ENCODE peak calls at places on chromosomes 16 and 17, in ten cellular contexts. One of them, this sample, is unnamed.

GRCh38 chr17:18037482-18037881 is 1.5 kb downstream of the ATPAF2 start:
- DNase-seq in uterus: no peak
- DNase-seq in heart left ventricle: no peak
- DNase-seq in A549: no peak
- DNase-seq in stomach: no peak
- DNase-seq in esophagus muscularis mucosa: no peak
- DNase-seq in transverse colon: no peak
- DNase-seq in GM12878: no peak
- DNase-seq in IMR-90: no peak
- DNase-seq in esophagus squamous epithelium: no peak
- DNase-seq in this sample: no peak

GRCh38 chr17:35084987-35085386 is 21.5 kb upstream of the RFFL start:
- DNase-seq in uterus: no peak
- DNase-seq in heart left ventricle: no peak
- DNase-seq in A549: peak; percentile 90
- DNase-seq in stomach: no peak
- DNase-seq in esophagus muscularis mucosa: no peak
- DNase-seq in transverse colon: peak; percentile 21
- DNase-seq in GM12878: no peak
- DNase-seq in IMR-90: peak; percentile 72
- DNase-seq in esophagus squamous epithelium: no peak
- DNase-seq in this sample: no peak

GRCh38 chr17:76732734-76733617 is 4.2 kb downstream of the SRSF2 start:
- DNase-seq in uterus: no peak
- DNase-seq in heart left ventricle: no peak
- DNase-seq in A549: no peak
- DNase-seq in stomach: no peak
- DNase-seq in esophagus muscularis mucosa: no peak
- DNase-seq in transverse colon: no peak
- DNase-seq in GM12878: no peak
- DNase-seq in IMR-90: no peak
- DNase-seq in esophagus squamous epithelium: no peak
- DNase-seq in this sample: no peak

GRCh38 chr17:29444589-29444988 is 54.4 kb downstream of the TAOK1 start:
- DNase-seq in uterus: no peak
- DNase-seq in heart left ventricle: no peak
- DNase-seq in A549: no peak
- DNase-seq in stomach: no peak
- DNase-seq in esophagus muscularis mucosa: no peak
- DNase-seq in transverse colon: no peak
- DNase-seq in GM12878: no peak
- DNase-seq in IMR-90: peak; percentile 75
- DNase-seq in esophagus squamous epithelium: no peak
- DNase-seq in this sample: no peak

GRCh38 chr17:80917716-80918560 is 73.7 kb upstream of the CHMP6 start:
- DNase-seq in uterus: no peak
- DNase-seq in heart left ventricle: no peak
- DNase-seq in A549: no peak
- DNase-seq in stomach: no peak
- DNase-seq in esophagus muscularis mucosa: no peak
- DNase-seq in transverse colon: no peak
- DNase-seq in GM12878: no peak
- DNase-seq in IMR-90: no peak
- DNase-seq in esophagus squamous epithelium: no peak
- DNase-seq in this sample: peak; percentile 31

GRCh38 chr17:35082073-35082657 is 18.7 kb upstream of the RFFL start:
- DNase-seq in uterus: no peak
- DNase-seq in heart left ventricle: no peak
- DNase-seq in A549: no peak
- DNase-seq in stomach: no peak
- DNase-seq in esophagus muscularis mucosa: no peak
- DNase-seq in transverse colon: no peak
- DNase-seq in GM12878: no peak
- DNase-seq in IMR-90: peak; percentile 84
- DNase-seq in esophagus squamous epithelium: no peak
- DNase-seq in this sample: no peak

GRCh38 chr16:1613240-1613639 is 1.1 kb downstream of the CRAMP1 start:
- DNase-seq in uterus: no peak
- DNase-seq in heart left ventricle: no peak
- DNase-seq in A549: no peak
- DNase-seq in stomach: no peak
- DNase-seq in esophagus muscularis mucosa: no peak
- DNase-seq in transverse colon: no peak
- DNase-seq in GM12878: no peak
- DNase-seq in IMR-90: no peak
- DNase-seq in esophagus squamous epithelium: no peak
- DNase-seq in this sample: no peak

GRCh38 chr17:49589556-49589885 is 13.8 kb downstream of the NXPH3 start:
- DNase-seq in uterus: no peak
- DNase-seq in heart left ventricle: no peak
- DNase-seq in A549: no peak
- DNase-seq in stomach: no peak
- DNase-seq in esophagus muscularis mucosa: no peak
- DNase-seq in transverse colon: no peak
- DNase-seq in GM12878: no peak
- DNase-seq in IMR-90: no peak
- DNase-seq in esophagus squamous epithelium: no peak
- DNase-seq in this sample: no peak

GRCh38 chr17:44024271-44024663 is 9.5 kb upstream of the TMEM101 start:
- DNase-seq in uterus: no peak
- DNase-seq in heart left ventricle: no peak
- DNase-seq in A549: no peak
- DNase-seq in stomach: no peak
- DNase-seq in esophagus muscularis mucosa: no peak
- DNase-seq in transverse colon: no peak
- DNase-seq in GM12878: no peak
- DNase-seq in IMR-90: no peak
- DNase-seq in esophagus squamous epithelium: no peak
- DNase-seq in this sample: no peak

GRCh38 chr16:51155901-51156810 is 5.1 kb upstream of the SALL1 start:
- DNase-seq in uterus: no peak
- DNase-seq in heart left ventricle: no peak
- DNase-seq in A549: peak; percentile 13
- DNase-seq in stomach: no peak
- DNase-seq in esophagus muscularis mucosa: no peak
- DNase-seq in transverse colon: no peak
- DNase-seq in GM12878: no peak
- DNase-seq in IMR-90: peak; percentile 49
- DNase-seq in esophagus squamous epithelium: no peak
- DNase-seq in this sample: no peak

GRCh38 chr16:54128629-54129230 is 157.9 kb downstream of the IRX3 start:
- DNase-seq in uterus: no peak
- DNase-seq in heart left ventricle: no peak
- DNase-seq in A549: no peak
- DNase-seq in stomach: no peak
- DNase-seq in esophagus muscularis mucosa: no peak
- DNase-seq in transverse colon: no peak
- DNase-seq in GM12878: no peak
- DNase-seq in IMR-90: no peak
- DNase-seq in esophagus squamous epithelium: no peak
- DNase-seq in this sample: no peak

GRCh38 chr16:10655415-10655977 is 39.2 kb downstream of the TEKT5 start:
- DNase-seq in uterus: no peak
- DNase-seq in heart left ventricle: no peak
- DNase-seq in A549: no peak
- DNase-seq in stomach: no peak
- DNase-seq in esophagus muscularis mucosa: no peak
- DNase-seq in transverse colon: no peak
- DNase-seq in GM12878: no peak
- DNase-seq in IMR-90: no peak
- DNase-seq in esophagus squamous epithelium: no peak
- DNase-seq in this sample: no peak

GRCh38 chr16:30051518-30051917 is 14.0 kb upstream of the ALDOA start:
- DNase-seq in uterus: no peak
- DNase-seq in heart left ventricle: no peak
- DNase-seq in A549: no peak
- DNase-seq in stomach: no peak
- DNase-seq in esophagus muscularis mucosa: no peak
- DNase-seq in transverse colon: no peak
- DNase-seq in GM12878: no peak
- DNase-seq in IMR-90: peak; percentile 70
- DNase-seq in esophagus squamous epithelium: no peak
- DNase-seq in this sample: no peak

GRCh38 chr17:64502021-64502420 is 4.1 kb downstream of the DDX5 start:
- DNase-seq in uterus: no peak
- DNase-seq in heart left ventricle: no peak
- DNase-seq in A549: no peak
- DNase-seq in stomach: no peak
- DNase-seq in esophagus muscularis mucosa: no peak
- DNase-seq in transverse colon: no peak
- DNase-seq in GM12878: no peak
- DNase-seq in IMR-90: no peak
- DNase-seq in esophagus squamous epithelium: no peak
- DNase-seq in this sample: no peak

GRCh38 chr16:56856876-56857447 is 8.0 kb upstream of the SLC12A3 start:
- DNase-seq in uterus: no peak
- DNase-seq in heart left ventricle: peak; percentile 4
- DNase-seq in A549: no peak
- DNase-seq in stomach: no peak
- DNase-seq in esophagus muscularis mucosa: no peak
- DNase-seq in transverse colon: no peak
- DNase-seq in GM12878: no peak
- DNase-seq in IMR-90: no peak
- DNase-seq in esophagus squamous epithelium: no peak
- DNase-seq in this sample: peak; percentile 7

GRCh38 chr17:61491981-61492380 is 39.8 kb downstream of the TBX4 start:
- DNase-seq in uterus: no peak
- DNase-seq in heart left ventricle: no peak
- DNase-seq in A549: no peak
- DNase-seq in stomach: no peak
- DNase-seq in esophagus muscularis mucosa: no peak
- DNase-seq in transverse colon: no peak
- DNase-seq in GM12878: no peak
- DNase-seq in IMR-90: no peak
- DNase-seq in esophagus squamous epithelium: no peak
- DNase-seq in this sample: no peak

GRCh38 chr17:76686538-76687277 is 24.1 kb downstream of the MXRA7 start:
- DNase-seq in uterus: no peak
- DNase-seq in heart left ventricle: no peak
- DNase-seq in A549: no peak
- DNase-seq in stomach: no peak
- DNase-seq in esophagus muscularis mucosa: no peak
- DNase-seq in transverse colon: no peak
- DNase-seq in GM12878: no peak
- DNase-seq in IMR-90: no peak
- DNase-seq in esophagus squamous epithelium: no peak
- DNase-seq in this sample: no peak

GRCh38 chr16:85554791-85555548 is 58.2 kb upstream of the GSE1 start:
- DNase-seq in uterus: peak; percentile 80
- DNase-seq in heart left ventricle: peak; percentile 81
- DNase-seq in A549: peak; percentile 52
- DNase-seq in stomach: peak; percentile 60
- DNase-seq in esophagus muscularis mucosa: no peak
- DNase-seq in transverse colon: peak; percentile 66
- DNase-seq in GM12878: no peak
- DNase-seq in IMR-90: peak; percentile 67
- DNase-seq in esophagus squamous epithelium: no peak
- DNase-seq in this sample: no peak

DNA sequence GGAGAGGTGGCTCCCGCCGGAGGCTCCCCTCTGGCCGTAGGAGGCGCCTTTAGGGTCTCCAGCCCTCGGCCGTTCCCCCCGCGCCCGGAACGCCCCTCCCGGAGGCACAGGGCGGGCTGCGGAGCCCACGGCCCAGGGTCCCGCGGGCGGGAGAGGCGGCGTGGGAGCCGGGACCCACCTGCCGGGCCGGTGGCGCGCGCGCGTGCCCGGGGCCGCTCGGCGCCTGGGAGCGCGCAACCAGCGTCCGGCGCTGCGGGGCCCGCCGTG is at the start of gene MIF4GD:
- DNase-seq in uterus: no peak
- DNase-seq in heart left ventricle: no peak
- DNase-seq in A549: no peak
- DNase-seq in stomach: no peak
- DNase-seq in esophagus muscularis mucosa: no peak
- DNase-seq in transverse colon: no peak
- DNase-seq in GM12878: no peak
- DNase-seq in IMR-90: peak; percentile 54
- DNase-seq in esophagus squamous epithelium: no peak
- DNase-seq in this sample: no peak
- TF ChIP-seq POLR2A in uterus: peak; percentile 76
- TF ChIP-seq POLR2A in heart left ventricle: no peak
- TF ChIP-seq POLR2A in A549: no peak
- TF ChIP-seq POLR2A in stomach: no peak
- TF ChIP-seq POLR2A in esophagus muscularis mucosa: peak; percentile 49
- TF ChIP-seq POLR2A in transverse colon: no peak
- TF ChIP-seq POLR2A in GM12878: no peak
- TF ChIP-seq POLR2A in IMR-90: no peak
- TF ChIP-seq POLR2A in esophagus squamous epithelium: peak; percentile 37
- TF ChIP-seq POLR2A in this sample: peak; percentile 72

DNA sequence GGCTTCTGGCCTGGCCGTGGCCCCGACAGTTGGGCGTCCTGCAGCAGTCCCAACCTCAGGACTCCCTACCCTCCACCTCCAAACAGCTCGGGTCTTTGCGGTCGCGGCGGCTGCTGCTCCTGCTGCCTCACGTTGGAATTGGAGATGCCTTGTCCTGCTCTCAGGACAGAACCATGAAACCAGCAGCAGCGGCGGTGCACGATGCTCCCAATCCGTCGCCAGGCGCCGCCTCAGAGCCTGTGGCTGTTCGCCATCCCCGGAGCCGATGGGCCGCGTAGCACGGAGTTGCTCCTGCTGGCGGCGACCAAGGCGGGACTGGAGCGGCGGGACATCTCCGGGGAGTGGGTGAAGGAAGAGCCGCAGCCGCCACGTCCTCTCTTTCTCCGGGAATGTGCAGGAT is 1965.9 kb downstream of the TP53TG3F start:
- DNase-seq in uterus: no peak
- DNase-seq in heart left ventricle: no peak
- DNase-seq in A549: no peak
- DNase-seq in stomach: no peak
- DNase-seq in esophagus muscularis mucosa: no peak
- DNase-seq in transverse colon: no peak
- DNase-seq in GM12878: no peak
- DNase-seq in IMR-90: no peak
- DNase-seq in esophagus squamous epithelium: no peak
- DNase-seq in this sample: peak; percentile 45
- H3K9me3 ChIP-seq in uterus: no peaks in the 10 kb centered on the region
- H3K9me3 ChIP-seq in heart left ventricle: peaks cover 3% of the 10 kb centered on the region
- H3K9me3 ChIP-seq in A549: no peaks in the 10 kb centered on the region
- H3K9me3 ChIP-seq in stomach: peaks cover 6% of the 10 kb centered on the region
- H3K9me3 ChIP-seq in esophagus muscularis mucosa: peaks cover 4% of the 10 kb centered on the region
- H3K9me3 ChIP-seq in transverse colon: no peaks in the 10 kb centered on the region
- H3K9me3 ChIP-seq in GM12878: no peaks in the 10 kb centered on the region
- H3K9me3 ChIP-seq in IMR-90: peaks cover 7% of the 10 kb centered on the region
- H3K9me3 ChIP-seq in esophagus squamous epithelium: no peaks in the 10 kb centered on the region
- H3K9me3 ChIP-seq in this sample: no peaks in the 10 kb centered on the region

GRCh38 chr17:313231-313630 is 39.4 kb downstream of the RPH3AL start:
- DNase-seq in uterus: no peak
- DNase-seq in heart left ventricle: no peak
- DNase-seq in A549: no peak
- DNase-seq in stomach: no peak
- DNase-seq in esophagus muscularis mucosa: no peak
- DNase-seq in transverse colon: no peak
- DNase-seq in GM12878: no peak
- DNase-seq in IMR-90: no peak
- DNase-seq in esophagus squamous epithelium: no peak
- DNase-seq in this sample: no peak
- TF ChIP-seq POLR2A in uterus: no peak
- TF ChIP-seq POLR2A in heart left ventricle: no peak
- TF ChIP-seq POLR2A in A549: no peak
- TF ChIP-seq POLR2A in stomach: no peak
- TF ChIP-seq POLR2A in esophagus muscularis mucosa: no peak
- TF ChIP-seq POLR2A in transverse colon: no peak
- TF ChIP-seq POLR2A in GM12878: no peak
- TF ChIP-seq POLR2A in IMR-90: no peak
- TF ChIP-seq POLR2A in esophagus squamous epithelium: no peak
- TF ChIP-seq POLR2A in this sample: no peak

GRCh38 chr17:11980813-11981212 is 16.5 kb downstream of the ZNF18 start:
- DNase-seq in uterus: no peak
- DNase-seq in heart left ventricle: no peak
- DNase-seq in A549: no peak
- DNase-seq in stomach: no peak
- DNase-seq in esophagus muscularis mucosa: no peak
- DNase-seq in transverse colon: no peak
- DNase-seq in GM12878: no peak
- DNase-seq in IMR-90: no peak
- DNase-seq in esophagus squamous epithelium: no peak
- DNase-seq in this sample: no peak
- H3K9me3 ChIP-seq in uterus: no peaks in the 10 kb centered on the region
- H3K9me3 ChIP-seq in heart left ventricle: no peaks in the 10 kb centered on the region
- H3K9me3 ChIP-seq in A549: no peaks in the 10 kb centered on the region
- H3K9me3 ChIP-seq in stomach: no peaks in the 10 kb centered on the region
- H3K9me3 ChIP-seq in esophagus muscularis mucosa: no peaks in the 10 kb centered on the region
- H3K9me3 ChIP-seq in transverse colon: no peaks in the 10 kb centered on the region
- H3K9me3 ChIP-seq in GM12878: no peaks in the 10 kb centered on the region
- H3K9me3 ChIP-seq in IMR-90: no peaks in the 10 kb centered on the region
- H3K9me3 ChIP-seq in esophagus squamous epithelium: no peaks in the 10 kb centered on the region
- H3K9me3 ChIP-seq in this sample: no peaks in the 10 kb centered on the region